ENCODE peak calls at places on chromosomes 3 and 15, in four cellular contexts. One of them, this sample, is unnamed.

GRCh38 chr3:36405193-36405592 is 24.9 kb downstream of the STAC start:
- DNase-seq in HCT116: no peak
- DNase-seq in breast epithelium: no peak
- DNase-seq in testis: no peak
- DNase-seq in this sample: no peak

GRCh38 chr15:67805871-67806538 is 19.3 kb upstream of the SKOR1 start:
- DNase-seq in breast epithelium: no peak
- DNase-seq in testis: no peak
- DNase-seq in HCT116: no peak
- DNase-seq in this sample: no peak

GRCh38 chr3:50333744-50334328 is 5.8 kb upstream of the TUSC2 start:
- DNase-seq in testis: no peak
- DNase-seq in HCT116: no peak
- DNase-seq in breast epithelium: no peak
- DNase-seq in this sample: peak; percentile 58

GRCh38 chr3:42906085-42906904 is at the start of gene ZNF662:
- DNase-seq in breast epithelium: peak; percentile 27
- DNase-seq in testis: peak; percentile 73
- DNase-seq in HCT116: no peak
- DNase-seq in this sample: peak; percentile 27

GRCh38 chr3:111080357-111080937 is 8.8 kb downstream of the NECTIN3 start:
- DNase-seq in testis: no peak
- DNase-seq in HCT116: no peak
- DNase-seq in breast epithelium: no peak
- DNase-seq in this sample: no peak

GRCh38 chr3:32869513-32870047 is 51.8 kb downstream of the TRIM71 start:
- DNase-seq in testis: no peak
- DNase-seq in HCT116: no peak
- DNase-seq in breast epithelium: no peak
- DNase-seq in this sample: no peak

GRCh38 chr3:115363071-115363470 is 216.0 kb upstream of the ZBTB20 start:
- DNase-seq in HCT116: no peak
- DNase-seq in breast epithelium: no peak
- DNase-seq in testis: no peak
- DNase-seq in this sample: no peak

GRCh38 chr3:39103324-39103693 is 4.1 kb downstream of the GORASP1 start:
- DNase-seq in HCT116: no peak
- DNase-seq in breast epithelium: no peak
- DNase-seq in testis: no peak
- DNase-seq in this sample: no peak

GRCh38 chr15:94855409-94856266 is 624.3 kb downstream of the MCTP2 start:
- DNase-seq in breast epithelium: no peak
- DNase-seq in HCT116: no peak
- DNase-seq in testis: peak; percentile 58
- DNase-seq in this sample: no peak

GRCh38 chr3:114178770-114179368 is at the start of gene DRD3:
- DNase-seq in HCT116: no peak
- DNase-seq in testis: peak; percentile 22
- DNase-seq in breast epithelium: no peak
- DNase-seq in this sample: no peak

GRCh38 chr15:39013262-39013661 is 448.6 kb upstream of the RASGRP1 start:
- DNase-seq in breast epithelium: no peak
- DNase-seq in HCT116: no peak
- DNase-seq in testis: no peak
- DNase-seq in this sample: no peak

GRCh38 chr3:191425322-191425734 is 35.6 kb upstream of the PYDC2 start:
- DNase-seq in testis: peak; percentile 37
- DNase-seq in breast epithelium: no peak
- DNase-seq in HCT116: no peak
- DNase-seq in this sample: no peak

GRCh38 chr15:35728176-35728938 is 182.4 kb upstream of the DPH6 start:
- DNase-seq in HCT116: no peak
- DNase-seq in testis: no peak
- DNase-seq in breast epithelium: no peak
- DNase-seq in this sample: no peak

GRCh38 chr15:32674681-32675080 is 33.2 kb downstream of the SCG5 start:
- DNase-seq in testis: no peak
- DNase-seq in HCT116: no peak
- DNase-seq in breast epithelium: no peak
- DNase-seq in this sample: no peak

GRCh38 chr3:139421459-139421858 is 32.0 kb upstream of the COPB2 start:
- DNase-seq in testis: no peak
- DNase-seq in HCT116: no peak
- DNase-seq in breast epithelium: no peak
- DNase-seq in this sample: no peak

GRCh38 chr15:101044625-101045235 is 125.6 kb downstream of the LRRK1 start:
- DNase-seq in testis: peak; percentile 9
- DNase-seq in HCT116: no peak
- DNase-seq in breast epithelium: no peak
- DNase-seq in this sample: no peak

GRCh38 chr3:190543656-190544055 is 29.8 kb downstream of the IL1RAP start:
- DNase-seq in HCT116: no peak
- DNase-seq in testis: no peak
- DNase-seq in breast epithelium: no peak
- DNase-seq in this sample: no peak

DNA sequence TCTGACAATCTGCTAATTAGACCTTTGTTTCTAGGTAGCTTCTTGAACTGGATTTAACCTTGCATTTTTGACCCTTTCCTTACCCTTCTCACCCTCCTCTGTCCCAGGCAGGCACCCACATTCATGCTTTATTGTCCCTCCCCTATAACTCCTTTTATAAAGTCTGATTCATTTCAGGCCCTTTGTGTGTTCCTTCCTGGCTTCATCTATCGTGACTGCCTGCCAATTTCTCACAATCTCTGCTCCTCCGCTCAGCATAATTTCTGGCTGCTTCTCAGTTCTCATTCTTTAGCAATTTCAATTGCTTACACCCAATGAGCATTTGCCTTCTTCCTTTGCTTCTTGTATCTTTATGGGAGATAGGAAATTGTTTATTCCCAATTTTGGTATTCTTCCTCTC is 144.0 kb upstream of the ARHGEF26 start:
- DNase-seq in testis: peak; percentile 54
- DNase-seq in HCT116: no peak
- DNase-seq in breast epithelium: peak; percentile 21
- DNase-seq in this sample: peak; percentile 45
- TF ChIP-seq CTCF in testis: no peak
- TF ChIP-seq CTCF in HCT116: no peak
- TF ChIP-seq CTCF in breast epithelium: no peak
- TF ChIP-seq CTCF in this sample: no peak

GRCh38 chr3:127384717-127385539 is 97.1 kb upstream of the PRR20G start:
- DNase-seq in breast epithelium: no peak
- DNase-seq in HCT116: no peak
- DNase-seq in testis: no peak
- DNase-seq in this sample: no peak
- H3K27me3 ChIP-seq in breast epithelium: no peaks in the 10 kb centered on the region
- H3K27me3 ChIP-seq in HCT116: no peaks in the 10 kb centered on the region
- H3K27me3 ChIP-seq in testis: no peaks in the 10 kb centered on the region
- H3K27me3 ChIP-seq in this sample: no peaks in the 10 kb centered on the region

GRCh38 chr15:86650084-86650483 is 570.4 kb downstream of the AGBL1 start:
- DNase-seq in testis: no peak
- DNase-seq in HCT116: no peak
- DNase-seq in breast epithelium: no peak
- DNase-seq in this sample: no peak

GRCh38 chr15:86647810-86648440 is 568.3 kb downstream of the AGBL1 start:
- DNase-seq in breast epithelium: no peak
- DNase-seq in HCT116: no peak
- DNase-seq in testis: no peak
- DNase-seq in this sample: no peak

GRCh38 chr15:86649277-86649676 is 569.6 kb downstream of the AGBL1 start:
- DNase-seq in breast epithelium: no peak
- DNase-seq in HCT116: no peak
- DNase-seq in testis: no peak
- DNase-seq in this sample: no peak

GRCh38 chr15:86654501-86654900 is 574.8 kb downstream of the AGBL1 start:
- DNase-seq in testis: no peak
- DNase-seq in HCT116: no peak
- DNase-seq in breast epithelium: no peak
- DNase-seq in this sample: no peak

GRCh38 chr15:86653344-86654192 is 573.9 kb downstream of the AGBL1 start:
- DNase-seq in HCT116: no peak
- DNase-seq in testis: no peak
- DNase-seq in breast epithelium: no peak
- DNase-seq in this sample: no peak
- H3K4me3 ChIP-seq in HCT116: no peak overlapping the region
- H3K4me3 ChIP-seq in testis: no peak overlapping the region
- H3K4me3 ChIP-seq in breast epithelium: no peak overlapping the region
- H3K4me3 ChIP-seq in this sample: no peak overlapping the region

GRCh38 chr3:13707456-13707855 is 158.5 kb downstream of the FBLN2 start:
- DNase-seq in breast epithelium: no peak
- DNase-seq in HCT116: no peak
- DNase-seq in testis: peak; percentile 3
- DNase-seq in this sample: no peak
- TF ChIP-seq CTCF in breast epithelium: no peak
- TF ChIP-seq CTCF in HCT116: no peak
- TF ChIP-seq CTCF in testis: no peak
- TF ChIP-seq CTCF in this sample: no peak

DNA sequence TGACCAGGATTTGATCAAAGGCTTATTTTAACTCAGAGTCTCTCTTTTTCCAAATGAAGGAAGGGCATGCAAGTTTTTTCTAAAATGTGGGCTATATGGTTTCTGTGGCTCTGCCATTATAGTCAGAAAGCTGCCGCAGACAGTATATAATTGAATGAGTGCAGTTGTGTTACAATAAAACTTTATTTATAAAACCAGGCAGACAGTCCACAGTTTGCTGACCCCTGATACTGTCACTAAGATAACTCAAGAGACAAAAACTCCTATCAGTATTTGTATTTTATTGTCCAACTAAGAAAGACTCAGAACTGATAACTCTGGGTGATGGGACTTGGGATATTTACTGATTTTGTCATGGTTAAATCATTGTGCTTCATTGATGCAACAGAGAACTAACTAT is 4.9 kb downstream of the ALDH1A2 start:
- DNase-seq in testis: no peak
- DNase-seq in HCT116: no peak
- DNase-seq in breast epithelium: no peak
- DNase-seq in this sample: no peak
- H3K27me3 ChIP-seq in testis: no peaks in the 10 kb centered on the region
- H3K27me3 ChIP-seq in HCT116: no peaks in the 10 kb centered on the region
- H3K27me3 ChIP-seq in breast epithelium: peaks cover 34% of the 10 kb centered on the region
- H3K27me3 ChIP-seq in this sample: peaks cover 74% of the 10 kb centered on the region